ENCODE peak calls at places on chromosome 15, in five cellular contexts. B is K562, D is HepG2, Q is H1, G is A549. R is an unnamed sample. For H3K9me3, the result is how much of the 10 kb centered on the place peaks cover.

GRCh38 chr15:90219421-90220141 is 14.2 kb downstream of the CIB1 start:
- DNase-seq in B (peak), D (no peak), Q (no peak), G (peak), R (peak)

GRCh38 chr15:99130765-99131440 is 26.0 kb downstream of the SYNM start:
- DNase-seq in B (no peak), D (no peak), Q (no peak), G (no peak), R (no peak)

GRCh38 chr15:35271371-35272043 is 186.4 kb upstream of the NANOGP8 start:
- DNase-seq in B (no peak), D (no peak), Q (no peak), G (no peak), R (no peak)

GRCh38 chr15:86863226-86863915 is 783.7 kb downstream of the AGBL1 start:
- DNase-seq in B (no peak), D (no peak), Q (no peak), G (no peak), R (no peak)

GRCh38 chr15:71800190-71800589 is 10.2 kb upstream of the NR2E3 start:
- DNase-seq in B (no peak), D (no peak), Q (no peak), G (no peak), R (no peak)

GRCh38 chr15:41967506-41968206 is 4.7 kb downstream of the EHD4 start:
- DNase-seq in B (peak), D (no peak), Q (no peak), G (no peak), R (peak)

GRCh38 chr15:80507638-80508316 is 103.6 kb downstream of the ARNT2 start:
- DNase-seq in B (no peak), D (no peak), Q (no peak), G (no peak), R (no peak)

GRCh38 chr15:98190914-98191313 is 230.4 kb downstream of the ARRDC4 start:
- DNase-seq in B (no peak), D (no peak), Q (no peak), G (no peak), R (no peak)

GRCh38 chr15:97009036-97009555 is 678.6 kb downstream of the NR2F2 start:
- DNase-seq in B (no peak), D (no peak), Q (no peak), G (no peak), R (no peak)

GRCh38 chr15:67607959-67608605 is 65.6 kb downstream of the MAP2K5 start:
- DNase-seq in B (no peak), D (no peak), Q (no peak), G (no peak), R (no peak)

GRCh38 chr15:67611803-67612369 is 69.4 kb downstream of the MAP2K5 start:
- DNase-seq in B (no peak), D (peak), Q (no peak), G (no peak), R (peak)

GRCh38 chr15:67618312-67618711 is 75.8 kb downstream of the MAP2K5 start:
- DNase-seq in B (no peak), D (no peak), Q (no peak), G (no peak), R (no peak)

GRCh38 chr15:67613708-67614107 is 71.2 kb downstream of the MAP2K5 start:
- DNase-seq in B (no peak), D (no peak), Q (no peak), G (peak), R (no peak)
- TF ChIP-seq CTCF in B (peak), D (no peak), Q (peak), G (no peak), R (no peak)

GRCh38 chr15:26804063-26804804 is 31.4 kb upstream of the GABRB3 start:
- DNase-seq in B (no peak), D (no peak), Q (no peak), G (no peak), R (no peak)

GRCh38 chr15:26806161-26806560 is 33.3 kb upstream of the GABRB3 start:
- DNase-seq in B (no peak), D (no peak), Q (no peak), G (no peak), R (no peak)

GRCh38 chr15:26806574-26806973 is 33.7 kb upstream of the GABRB3 start:
- DNase-seq in B (no peak), D (no peak), Q (no peak), G (no peak), R (no peak)

GRCh38 chr15:26805470-26805869 is 32.6 kb upstream of the GABRB3 start:
- DNase-seq in B (no peak), D (no peak), Q (no peak), G (no peak), R (no peak)

DNA sequence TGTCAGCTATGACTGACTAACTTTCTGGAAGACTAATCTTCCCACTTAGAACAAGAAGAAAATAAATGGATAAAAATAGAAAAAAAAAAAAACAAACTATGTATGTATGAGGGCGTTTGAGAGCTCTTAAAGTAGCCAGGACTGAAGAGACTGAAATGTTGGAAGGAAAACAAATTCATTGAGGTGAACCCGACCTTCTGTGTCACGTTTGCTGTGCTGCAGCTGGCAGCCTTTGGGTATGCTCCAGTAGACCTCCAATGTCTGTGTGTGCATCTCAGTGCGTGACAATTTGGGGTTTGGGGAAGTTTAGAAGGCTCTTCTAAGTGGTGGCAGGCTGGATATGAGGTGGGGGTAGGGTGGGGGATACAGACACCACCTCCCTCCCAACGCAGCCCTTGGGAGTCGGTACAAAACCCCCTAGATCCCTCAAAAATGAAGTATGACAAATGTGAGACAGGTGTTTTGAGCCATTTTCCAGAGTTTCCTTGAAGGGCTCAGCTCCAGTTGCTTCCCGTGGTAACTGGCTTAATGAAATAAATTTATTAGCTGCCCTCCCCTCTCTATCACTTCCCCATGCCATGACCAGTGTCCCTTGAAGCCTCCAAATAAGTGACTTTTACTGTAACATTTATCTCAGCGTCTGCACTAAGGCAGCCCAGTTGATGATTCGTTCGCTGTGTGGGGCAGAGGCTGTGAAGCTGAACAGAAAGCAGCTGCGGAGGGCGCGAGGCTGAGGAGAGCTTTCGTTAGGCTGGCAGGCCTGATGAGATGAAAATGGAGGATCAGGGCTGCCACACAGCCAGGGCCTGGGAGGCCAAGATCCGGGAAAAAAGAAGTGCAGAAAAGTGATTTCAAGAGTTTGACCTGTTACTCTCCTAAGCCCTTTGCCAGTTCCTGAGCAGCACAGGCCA is 34.9 kb upstream of the GABRB3 start:
- DNase-seq in B (no peak), D (no peak), Q (no peak), G (no peak), R (no peak)
- H3K9me3 ChIP-seq in B (under half), D (under half), Q (under half), G (under half), R (under half)

GRCh38 chr15:39803016-39803415 is 20.4 kb upstream of the FSIP1 start:
- DNase-seq in B (no peak), D (no peak), Q (no peak), G (no peak), R (no peak)

GRCh38 chr15:39798382-39798781 is 15.7 kb upstream of the FSIP1 start:
- DNase-seq in B (no peak), D (no peak), Q (no peak), G (no peak), R (no peak)

GRCh38 chr15:39797407-39797806 is 14.8 kb upstream of the FSIP1 start:
- DNase-seq in B (no peak), D (no peak), Q (no peak), G (no peak), R (no peak)

GRCh38 chr15:39801641-39802309 is 19.1 kb upstream of the FSIP1 start:
- DNase-seq in B (peak), D (peak), Q (no peak), G (peak), R (peak)

DNA sequence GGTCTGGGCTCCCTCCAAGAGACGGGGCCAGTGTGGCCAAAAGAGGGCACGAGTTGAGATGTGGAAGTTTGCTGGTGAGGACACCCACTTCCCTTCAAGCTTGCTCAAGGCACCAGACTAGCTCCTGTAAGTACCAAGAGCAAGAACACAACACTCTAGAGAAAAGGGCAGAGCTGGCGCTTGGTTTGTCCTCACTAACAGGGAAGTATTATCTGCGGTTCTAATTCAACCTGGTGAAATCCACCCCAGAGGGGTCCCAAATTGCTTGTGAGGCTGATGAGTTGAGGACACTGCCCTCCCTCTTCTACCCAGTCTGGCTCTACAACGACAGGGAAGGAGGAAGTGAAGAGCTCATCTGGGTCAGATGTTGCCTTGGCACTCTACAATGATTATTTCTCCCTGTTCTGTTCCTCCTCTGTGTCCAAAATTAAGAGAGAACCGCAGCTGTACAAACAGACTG is 16.9 kb upstream of the FSIP1 start:
- DNase-seq in B (no peak), D (no peak), Q (no peak), G (no peak), R (no peak)
- TF ChIP-seq JUN in B (no peak), D (no peak), Q (no peak), G (no peak), R (no peak)

GRCh38 chr15:92917606-92918407 is 17.7 kb downstream of the CHD2 start:
- DNase-seq in B (peak), D (peak), Q (peak), G (peak), R (peak)

GRCh38 chr15:92921215-92922131 is 21.3 kb downstream of the CHD2 start:
- DNase-seq in B (no peak), D (no peak), Q (no peak), G (no peak), R (peak)

GRCh38 chr15:92924216-92924615 is 24.1 kb downstream of the CHD2 start:
- DNase-seq in B (no peak), D (no peak), Q (no peak), G (no peak), R (no peak)

GRCh38 chr15:92922405-92923002 is 22.4 kb downstream of the CHD2 start:
- DNase-seq in B (no peak), D (no peak), Q (no peak), G (no peak), R (no peak)

GRCh38 chr15:92920595-92921169 is 20.6 kb downstream of the CHD2 start:
- DNase-seq in B (no peak), D (no peak), Q (no peak), G (no peak), R (no peak)
- TF ChIP-seq CTCF in B (no peak), D (no peak), Q (no peak), G (no peak), R (no peak)

DNA sequence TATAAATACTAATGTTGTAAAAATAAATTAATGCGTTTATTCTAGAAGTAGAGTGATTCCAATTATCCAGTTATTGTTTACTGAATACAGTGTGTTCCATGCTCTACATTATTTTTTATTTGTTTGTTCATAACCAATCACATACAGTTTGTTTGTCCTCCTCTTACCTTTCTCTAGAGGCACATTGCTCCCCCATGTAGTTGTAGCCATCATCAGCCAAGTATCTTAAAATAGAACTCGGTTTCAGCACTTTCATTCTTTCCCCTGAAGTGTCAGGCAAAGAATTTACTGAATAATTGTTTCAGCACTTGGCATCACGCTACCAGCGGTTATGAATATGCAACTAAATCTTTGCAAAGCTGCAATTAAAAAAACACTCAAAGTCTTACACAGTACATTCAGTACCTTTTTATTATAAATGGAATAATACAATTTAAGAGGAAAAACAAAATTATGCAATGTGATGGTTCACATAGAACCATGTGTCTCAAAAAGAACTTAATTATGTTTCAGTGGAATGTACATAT is 448.6 kb upstream of the ATP10A start:
- DNase-seq in B (no peak), D (no peak), Q (no peak), G (no peak), R (no peak)
- H3K9me3 ChIP-seq in B (under half), D (half or more), Q (under half), G (under half), R (under half)

GRCh38 chr15:74896316-74896715 is 6.5 kb downstream of the MPI start:
- DNase-seq in B (no peak), D (no peak), Q (no peak), G (no peak), R (no peak)
- TF ChIP-seq JUN in B (no peak), D (no peak), Q (no peak), G (no peak), R (no peak)